ENCODE peak calls at places on chromosome 16, in six cellular contexts. One of them, this sample, is unnamed. For H3K4me1 and H3K36me3, the result is how much of the 10 kb centered on the place peaks cover.

GRCh38 chr16:11452298-11452697 is 107.0 kb downstream of the RMI2 start:
- DNase-seq in ascending aorta: no peak
- DNase-seq in hepatocyte: no peak
- DNase-seq in colonic mucosa: no peak
- DNase-seq in SK-N-SH: no peak
- DNase-seq in upper lobe of right lung: no peak
- DNase-seq in this sample: no peak

GRCh38 chr16:89473791-89474414 is 16.5 kb downstream of the ANKRD11 start:
- DNase-seq in upper lobe of right lung: no peak
- DNase-seq in ascending aorta: no peak
- DNase-seq in hepatocyte: no peak
- DNase-seq in colonic mucosa: no peak
- DNase-seq in SK-N-SH: no peak
- DNase-seq in this sample: no peak

GRCh38 chr16:2520784-2521577 is 810 bp downstream of the AMDHD2 start:
- DNase-seq in hepatocyte: peak
- DNase-seq in SK-N-SH: peak
- DNase-seq in colonic mucosa: no peak
- DNase-seq in ascending aorta: no peak
- DNase-seq in upper lobe of right lung: peak
- DNase-seq in this sample: peak

GRCh38 chr16:27972500-27972899 is 91.0 kb downstream of the GSG1L start:
- DNase-seq in upper lobe of right lung: peak
- DNase-seq in SK-N-SH: peak
- DNase-seq in colonic mucosa: peak
- DNase-seq in ascending aorta: no peak
- DNase-seq in hepatocyte: peak
- DNase-seq in this sample: peak

GRCh38 chr16:53445534-53445933 is 11.3 kb downstream of the RBL2 start:
- DNase-seq in ascending aorta: no peak
- DNase-seq in colonic mucosa: no peak
- DNase-seq in upper lobe of right lung: no peak
- DNase-seq in SK-N-SH: no peak
- DNase-seq in hepatocyte: no peak
- DNase-seq in this sample: no peak

GRCh38 chr16:57987441-57988177 is 12.9 kb downstream of the ZNF319 start:
- DNase-seq in colonic mucosa: no peak
- DNase-seq in ascending aorta: no peak
- DNase-seq in SK-N-SH: no peak
- DNase-seq in upper lobe of right lung: no peak
- DNase-seq in hepatocyte: no peak
- DNase-seq in this sample: peak

GRCh38 chr16:71923941-71924690 is 28.8 kb downstream of the IST1 start:
- DNase-seq in hepatocyte: no peak
- DNase-seq in upper lobe of right lung: no peak
- DNase-seq in ascending aorta: no peak
- DNase-seq in SK-N-SH: no peak
- DNase-seq in colonic mucosa: no peak
- DNase-seq in this sample: no peak

GRCh38 chr16:27708651-27709050 is 158.7 kb downstream of the KATNIP start:
- DNase-seq in upper lobe of right lung: peak
- DNase-seq in ascending aorta: no peak
- DNase-seq in SK-N-SH: no peak
- DNase-seq in hepatocyte: no peak
- DNase-seq in colonic mucosa: no peak
- DNase-seq in this sample: no peak

GRCh38 chr16:4487955-4488481 is 11.8 kb downstream of the HMOX2 start:
- DNase-seq in ascending aorta: no peak
- DNase-seq in hepatocyte: no peak
- DNase-seq in SK-N-SH: no peak
- DNase-seq in colonic mucosa: no peak
- DNase-seq in upper lobe of right lung: no peak
- DNase-seq in this sample: no peak

GRCh38 chr16:48613061-48613957 is 3.3 kb upstream of the N4BP1 start:
- DNase-seq in SK-N-SH: no peak
- DNase-seq in colonic mucosa: peak
- DNase-seq in hepatocyte: peak
- DNase-seq in upper lobe of right lung: no peak
- DNase-seq in ascending aorta: no peak
- DNase-seq in this sample: peak

GRCh38 chr16:58284021-58284420 is 10.8 kb downstream of the PRSS54 start:
- DNase-seq in upper lobe of right lung: no peak
- DNase-seq in colonic mucosa: no peak
- DNase-seq in ascending aorta: no peak
- DNase-seq in SK-N-SH: no peak
- DNase-seq in hepatocyte: no peak
- DNase-seq in this sample: no peak

GRCh38 chr16:4664538-4665418 is 28.6 kb upstream of the NUDT16L1 start:
- DNase-seq in colonic mucosa: peak
- DNase-seq in ascending aorta: no peak
- DNase-seq in SK-N-SH: no peak
- DNase-seq in upper lobe of right lung: peak
- DNase-seq in hepatocyte: no peak
- DNase-seq in this sample: peak

GRCh38 chr16:75256871-75257343 is 5.5 kb upstream of the BCAR1 start:
- DNase-seq in upper lobe of right lung: no peak
- DNase-seq in hepatocyte: peak
- DNase-seq in ascending aorta: no peak
- DNase-seq in colonic mucosa: no peak
- DNase-seq in SK-N-SH: peak
- DNase-seq in this sample: no peak

GRCh38 chr16:77113835-77114234 is 77.2 kb upstream of the MON1B start:
- DNase-seq in hepatocyte: no peak
- DNase-seq in upper lobe of right lung: no peak
- DNase-seq in SK-N-SH: no peak
- DNase-seq in colonic mucosa: no peak
- DNase-seq in ascending aorta: no peak
- DNase-seq in this sample: no peak

GRCh38 chr16:1651509-1652342 is 26.4 kb upstream of the JPT2 start:
- DNase-seq in ascending aorta: no peak
- DNase-seq in colonic mucosa: no peak
- DNase-seq in hepatocyte: no peak
- DNase-seq in SK-N-SH: peak
- DNase-seq in upper lobe of right lung: no peak
- DNase-seq in this sample: no peak

GRCh38 chr16:13471036-13471435 is 448.9 kb upstream of the ERCC4 start:
- DNase-seq in hepatocyte: peak
- DNase-seq in colonic mucosa: no peak
- DNase-seq in upper lobe of right lung: no peak
- DNase-seq in ascending aorta: no peak
- DNase-seq in SK-N-SH: no peak
- DNase-seq in this sample: no peak

GRCh38 chr16:4313563-4314531 is 2.0 kb upstream of the GLIS2 start:
- DNase-seq in upper lobe of right lung: peak
- DNase-seq in hepatocyte: peak
- DNase-seq in SK-N-SH: peak
- DNase-seq in colonic mucosa: peak
- DNase-seq in ascending aorta: no peak
- DNase-seq in this sample: peak

GRCh38 chr16:53434436-53435065 is at the start of gene RBL2:
- DNase-seq in SK-N-SH: peak
- DNase-seq in colonic mucosa: peak
- DNase-seq in ascending aorta: peak
- DNase-seq in hepatocyte: peak
- DNase-seq in upper lobe of right lung: peak
- DNase-seq in this sample: peak

GRCh38 chr16:59412275-59412841 is 678.2 kb upstream of the GOT2 start:
- DNase-seq in SK-N-SH: no peak
- DNase-seq in colonic mucosa: no peak
- DNase-seq in ascending aorta: no peak
- DNase-seq in upper lobe of right lung: no peak
- DNase-seq in hepatocyte: peak
- DNase-seq in this sample: no peak

GRCh38 chr16:27641260-27641659 is 91.3 kb downstream of the KATNIP start:
- DNase-seq in colonic mucosa: no peak
- DNase-seq in SK-N-SH: no peak
- DNase-seq in ascending aorta: no peak
- DNase-seq in upper lobe of right lung: no peak
- DNase-seq in hepatocyte: no peak
- DNase-seq in this sample: no peak

GRCh38 chr16:14566599-14566998 is 63.5 kb downstream of the PARN start:
- DNase-seq in ascending aorta: no peak
- DNase-seq in SK-N-SH: no peak
- DNase-seq in colonic mucosa: no peak
- DNase-seq in hepatocyte: no peak
- DNase-seq in upper lobe of right lung: no peak
- DNase-seq in this sample: no peak

GRCh38 chr16:14564881-14565687 is 65.0 kb downstream of the PARN start:
- DNase-seq in hepatocyte: peak
- DNase-seq in SK-N-SH: no peak
- DNase-seq in ascending aorta: no peak
- DNase-seq in upper lobe of right lung: no peak
- DNase-seq in colonic mucosa: no peak
- DNase-seq in this sample: no peak

GRCh38 chr16:14562691-14563491 is 67.2 kb downstream of the PARN start:
- DNase-seq in upper lobe of right lung: no peak
- DNase-seq in ascending aorta: no peak
- DNase-seq in hepatocyte: peak
- DNase-seq in colonic mucosa: peak
- DNase-seq in SK-N-SH: no peak
- DNase-seq in this sample: peak

GRCh38 chr16:14564323-14564722 is 65.7 kb downstream of the PARN start:
- DNase-seq in upper lobe of right lung: no peak
- DNase-seq in ascending aorta: no peak
- DNase-seq in SK-N-SH: no peak
- DNase-seq in hepatocyte: peak
- DNase-seq in colonic mucosa: peak
- DNase-seq in this sample: no peak

DNA sequence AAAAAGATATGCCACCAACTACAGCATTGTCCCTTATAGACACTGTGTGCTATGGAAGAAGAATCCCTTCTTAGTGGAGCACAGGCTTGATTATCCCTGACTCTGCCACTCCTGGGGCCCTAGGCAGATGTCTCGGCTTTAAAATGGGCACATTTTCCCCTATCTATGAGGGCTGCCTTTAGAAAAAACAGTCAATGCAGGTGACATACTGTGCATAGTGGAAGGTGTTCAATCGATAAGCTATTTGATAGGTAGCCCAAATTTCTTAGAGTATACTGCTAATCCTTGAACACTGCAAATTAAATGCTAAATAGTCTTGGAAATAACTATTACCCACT is 64.4 kb downstream of the PARN start:
- DNase-seq in upper lobe of right lung: no peak
- DNase-seq in hepatocyte: no peak
- DNase-seq in SK-N-SH: no peak
- DNase-seq in ascending aorta: no peak
- DNase-seq in colonic mucosa: no peak
- DNase-seq in this sample: no peak
- H3K4me1 ChIP-seq in upper lobe of right lung: under half
- H3K4me1 ChIP-seq in hepatocyte: under half
- H3K4me1 ChIP-seq in SK-N-SH: under half
- H3K4me1 ChIP-seq in ascending aorta: under half
- H3K4me1 ChIP-seq in colonic mucosa: under half
- H3K4me1 ChIP-seq in this sample: under half

DNA sequence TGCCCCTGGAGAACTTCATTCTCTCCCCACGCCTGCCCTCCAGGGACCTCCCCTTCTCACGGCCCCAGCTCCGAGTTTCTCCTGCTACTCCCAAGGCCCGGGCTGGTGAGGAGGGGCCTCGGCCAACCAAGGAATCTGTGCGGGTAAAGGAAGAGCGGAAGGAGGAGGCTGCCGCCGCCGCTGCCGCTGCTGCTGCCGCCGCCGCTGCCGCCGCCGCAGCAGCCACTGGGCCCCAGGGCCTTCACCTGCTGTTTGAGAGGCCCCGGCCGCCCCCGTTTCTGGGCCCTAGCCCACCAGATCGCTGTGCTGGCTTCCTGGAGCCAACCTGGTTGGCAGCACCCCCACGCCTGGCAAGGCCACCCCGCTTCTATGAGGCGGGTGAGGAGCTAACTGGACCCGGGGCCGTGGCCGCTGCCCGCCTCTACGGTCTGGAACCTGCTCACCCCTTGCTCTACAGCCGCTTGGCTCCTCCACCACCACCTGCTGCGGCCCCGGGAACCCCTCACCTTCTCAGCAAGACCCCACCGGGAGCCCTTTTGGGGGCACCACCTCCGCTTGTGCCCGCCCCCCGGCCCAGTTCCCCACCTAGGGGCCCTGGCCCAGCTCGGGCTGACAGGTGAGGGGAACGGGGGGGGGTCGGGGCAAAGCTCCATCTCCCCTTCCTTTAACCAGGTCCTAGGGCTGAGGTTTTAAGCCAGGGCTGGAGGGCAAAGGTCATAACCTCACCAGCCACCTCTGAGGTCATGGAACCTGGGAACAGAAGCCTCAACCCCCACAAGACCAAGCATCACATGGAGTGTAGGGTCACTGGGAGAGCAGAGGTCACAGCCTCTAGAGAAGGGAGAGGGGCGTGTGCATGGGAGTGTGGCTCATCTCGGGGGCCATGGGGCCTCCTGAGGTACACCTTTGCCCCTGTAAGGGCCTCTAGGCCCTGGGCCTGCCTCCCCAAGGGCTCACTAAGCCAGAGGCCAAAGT is 11.1 kb downstream of the FBRS start:
- DNase-seq in ascending aorta: no peak
- DNase-seq in colonic mucosa: no peak
- DNase-seq in upper lobe of right lung: no peak
- DNase-seq in hepatocyte: no peak
- DNase-seq in SK-N-SH: no peak
- DNase-seq in this sample: no peak
- H3K36me3 ChIP-seq in ascending aorta: half or more
- H3K36me3 ChIP-seq in colonic mucosa: under half
- H3K36me3 ChIP-seq in upper lobe of right lung: half or more
- H3K36me3 ChIP-seq in hepatocyte: under half
- H3K36me3 ChIP-seq in SK-N-SH: under half
- H3K36me3 ChIP-seq in this sample: under half

GRCh38 chr16:30090607-30091332 is 954 bp downstream of the TBX6 start:
- DNase-seq in ascending aorta: no peak
- DNase-seq in hepatocyte: no peak
- DNase-seq in upper lobe of right lung: no peak
- DNase-seq in colonic mucosa: no peak
- DNase-seq in SK-N-SH: no peak
- DNase-seq in this sample: no peak

GRCh38 chr16:30095166-30096078 is 591 bp downstream of the YPEL3 start:
- DNase-seq in hepatocyte: no peak
- DNase-seq in upper lobe of right lung: peak
- DNase-seq in ascending aorta: no peak
- DNase-seq in SK-N-SH: no peak
- DNase-seq in colonic mucosa: peak
- DNase-seq in this sample: no peak

GRCh38 chr16:30091474-30092372 is at the start of gene TBX6:
- DNase-seq in SK-N-SH: peak
- DNase-seq in colonic mucosa: peak
- DNase-seq in ascending aorta: peak
- DNase-seq in hepatocyte: peak
- DNase-seq in upper lobe of right lung: peak
- DNase-seq in this sample: peak

GRCh38 chr16:30094541-30095165 is 1.4 kb downstream of the YPEL3 start:
- DNase-seq in hepatocyte: no peak
- DNase-seq in colonic mucosa: no peak
- DNase-seq in SK-N-SH: no peak
- DNase-seq in upper lobe of right lung: no peak
- DNase-seq in ascending aorta: no peak
- DNase-seq in this sample: no peak

GRCh38 chr16:30092373-30093010 is 768 bp upstream of the TBX6 start:
- DNase-seq in ascending aorta: peak
- DNase-seq in upper lobe of right lung: peak
- DNase-seq in SK-N-SH: peak
- DNase-seq in colonic mucosa: peak
- DNase-seq in hepatocyte: peak
- DNase-seq in this sample: no peak
- TF ChIP-seq CTCF in ascending aorta: peak
- TF ChIP-seq CTCF in upper lobe of right lung: peak
- TF ChIP-seq CTCF in SK-N-SH: peak
- TF ChIP-seq CTCF in colonic mucosa: peak
- TF ChIP-seq CTCF in hepatocyte: peak
- TF ChIP-seq CTCF in this sample: no peak

GRCh38 chr16:65049679-65050078 is 72.2 kb downstream of the CDH11 start:
- DNase-seq in ascending aorta: no peak
- DNase-seq in upper lobe of right lung: no peak
- DNase-seq in hepatocyte: no peak
- DNase-seq in colonic mucosa: no peak
- DNase-seq in SK-N-SH: no peak
- DNase-seq in this sample: no peak
- H3K4me1 ChIP-seq in ascending aorta: under half
- H3K4me1 ChIP-seq in upper lobe of right lung: under half
- H3K4me1 ChIP-seq in hepatocyte: under half
- H3K4me1 ChIP-seq in colonic mucosa: under half
- H3K4me1 ChIP-seq in SK-N-SH: under half
- H3K4me1 ChIP-seq in this sample: under half